ENCODE peak calls at places on chromosomes 16 and 17, in five cellular contexts. One of them, this sample, is unnamed. For H3K4me1, the result is how much of the 10 kb centered on the place peaks cover.

GRCh38 chr17:66508896-66509843 is 206.8 kb downstream of the PRKCA start:
- DNase-seq in naive thymus-derived CD4-positive, alpha-beta T cell: no peak
- DNase-seq in CD4-positive, CD25-positive, alpha-beta regulatory T cell: no peak
- DNase-seq in thyroid gland: peak
- DNase-seq in colonic mucosa: peak
- DNase-seq in this sample: peak

GRCh38 chr17:49381033-49381432 is 19.0 kb upstream of the ZNF652 start:
- DNase-seq in naive thymus-derived CD4-positive, alpha-beta T cell: no peak
- DNase-seq in colonic mucosa: no peak
- DNase-seq in CD4-positive, CD25-positive, alpha-beta regulatory T cell: no peak
- DNase-seq in thyroid gland: no peak
- DNase-seq in this sample: no peak

GRCh38 chr17:41413353-41413752 is 11.0 kb downstream of the KRT37 start:
- DNase-seq in naive thymus-derived CD4-positive, alpha-beta T cell: no peak
- DNase-seq in CD4-positive, CD25-positive, alpha-beta regulatory T cell: no peak
- DNase-seq in colonic mucosa: no peak
- DNase-seq in thyroid gland: peak
- DNase-seq in this sample: no peak

GRCh38 chr17:77497578-77497934 is 356.8 kb downstream of the SEC14L1 start:
- DNase-seq in naive thymus-derived CD4-positive, alpha-beta T cell: no peak
- DNase-seq in CD4-positive, CD25-positive, alpha-beta regulatory T cell: no peak
- DNase-seq in thyroid gland: no peak
- DNase-seq in colonic mucosa: no peak
- DNase-seq in this sample: no peak

GRCh38 chr17:2364132-2365116 is 27.1 kb downstream of the SGSM2 start:
- DNase-seq in CD4-positive, CD25-positive, alpha-beta regulatory T cell: no peak
- DNase-seq in thyroid gland: no peak
- DNase-seq in colonic mucosa: no peak
- DNase-seq in naive thymus-derived CD4-positive, alpha-beta T cell: no peak
- DNase-seq in this sample: no peak

GRCh38 chr17:3738562-3739295 is 15.0 kb downstream of the HASPIN start:
- DNase-seq in naive thymus-derived CD4-positive, alpha-beta T cell: peak
- DNase-seq in CD4-positive, CD25-positive, alpha-beta regulatory T cell: peak
- DNase-seq in colonic mucosa: peak
- DNase-seq in thyroid gland: peak
- DNase-seq in this sample: no peak

GRCh38 chr17:77465358-77466041 is 324.7 kb downstream of the SEC14L1 start:
- DNase-seq in colonic mucosa: peak
- DNase-seq in thyroid gland: peak
- DNase-seq in CD4-positive, CD25-positive, alpha-beta regulatory T cell: peak
- DNase-seq in naive thymus-derived CD4-positive, alpha-beta T cell: peak
- DNase-seq in this sample: peak

GRCh38 chr16:47258874-47259461 is 115.2 kb upstream of the NETO2 start:
- DNase-seq in naive thymus-derived CD4-positive, alpha-beta T cell: no peak
- DNase-seq in colonic mucosa: no peak
- DNase-seq in thyroid gland: no peak
- DNase-seq in CD4-positive, CD25-positive, alpha-beta regulatory T cell: peak
- DNase-seq in this sample: peak

GRCh38 chr17:41437769-41438168 is 3.0 kb downstream of the KRT38 start:
- DNase-seq in naive thymus-derived CD4-positive, alpha-beta T cell: no peak
- DNase-seq in CD4-positive, CD25-positive, alpha-beta regulatory T cell: no peak
- DNase-seq in thyroid gland: no peak
- DNase-seq in colonic mucosa: no peak
- DNase-seq in this sample: no peak

GRCh38 chr16:81633147-81633619 is 145.9 kb upstream of the PLCG2 start:
- DNase-seq in naive thymus-derived CD4-positive, alpha-beta T cell: no peak
- DNase-seq in colonic mucosa: no peak
- DNase-seq in thyroid gland: peak
- DNase-seq in CD4-positive, CD25-positive, alpha-beta regulatory T cell: no peak
- DNase-seq in this sample: no peak

GRCh38 chr16:8961811-8962390 is 1.8 kb downstream of the USP7 start:
- DNase-seq in colonic mucosa: no peak
- DNase-seq in naive thymus-derived CD4-positive, alpha-beta T cell: no peak
- DNase-seq in CD4-positive, CD25-positive, alpha-beta regulatory T cell: no peak
- DNase-seq in thyroid gland: peak
- DNase-seq in this sample: no peak

GRCh38 chr17:12865769-12866168 is 76.5 kb downstream of the ARHGAP44 start:
- DNase-seq in colonic mucosa: no peak
- DNase-seq in thyroid gland: no peak
- DNase-seq in naive thymus-derived CD4-positive, alpha-beta T cell: no peak
- DNase-seq in CD4-positive, CD25-positive, alpha-beta regulatory T cell: no peak
- DNase-seq in this sample: no peak

GRCh38 chr17:33481652-33482051 is 188.6 kb upstream of the ASIC2 start:
- DNase-seq in naive thymus-derived CD4-positive, alpha-beta T cell: no peak
- DNase-seq in colonic mucosa: no peak
- DNase-seq in CD4-positive, CD25-positive, alpha-beta regulatory T cell: no peak
- DNase-seq in thyroid gland: no peak
- DNase-seq in this sample: no peak

GRCh38 chr17:79220715-79221291 is 146.2 kb downstream of the ENGASE start:
- DNase-seq in colonic mucosa: no peak
- DNase-seq in naive thymus-derived CD4-positive, alpha-beta T cell: no peak
- DNase-seq in thyroid gland: no peak
- DNase-seq in CD4-positive, CD25-positive, alpha-beta regulatory T cell: no peak
- DNase-seq in this sample: no peak

GRCh38 chr17:6427284-6427781 is 7.6 kb downstream of the AIPL1 start:
- DNase-seq in naive thymus-derived CD4-positive, alpha-beta T cell: peak
- DNase-seq in thyroid gland: no peak
- DNase-seq in CD4-positive, CD25-positive, alpha-beta regulatory T cell: peak
- DNase-seq in colonic mucosa: no peak
- DNase-seq in this sample: peak

GRCh38 chr17:1829189-1829578 is 518 bp downstream of the SMYD4 start:
- DNase-seq in CD4-positive, CD25-positive, alpha-beta regulatory T cell: no peak
- DNase-seq in colonic mucosa: peak
- DNase-seq in thyroid gland: peak
- DNase-seq in naive thymus-derived CD4-positive, alpha-beta T cell: peak
- DNase-seq in this sample: peak

DNA sequence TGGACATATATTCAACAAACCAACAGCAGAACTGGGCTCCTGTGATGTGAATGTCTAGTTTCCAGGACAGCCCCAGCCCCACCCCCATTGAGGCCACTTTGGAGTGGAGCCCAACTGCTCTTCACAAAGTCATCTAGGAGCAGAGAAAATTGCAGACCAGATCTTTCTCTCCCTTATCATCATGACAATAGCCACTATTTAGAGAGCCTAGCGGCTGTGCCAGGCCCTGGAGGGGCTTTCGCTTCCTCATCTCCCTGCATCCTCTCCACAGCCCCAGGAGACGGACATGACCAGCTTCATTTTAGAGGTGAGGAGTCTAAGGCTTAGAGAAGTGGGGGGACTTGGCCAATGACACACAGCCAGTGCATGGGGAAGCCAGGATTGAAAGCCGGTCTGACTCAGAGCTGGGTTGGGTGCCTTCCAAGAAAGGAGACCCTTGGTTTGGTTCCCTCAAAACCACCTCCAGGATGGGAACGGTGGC is 1.4 kb downstream of the PRSS8 start:
- DNase-seq in thyroid gland: peak
- DNase-seq in CD4-positive, CD25-positive, alpha-beta regulatory T cell: no peak
- DNase-seq in colonic mucosa: peak
- DNase-seq in naive thymus-derived CD4-positive, alpha-beta T cell: no peak
- DNase-seq in this sample: no peak
- H3K4me1 ChIP-seq in thyroid gland: half or more
- H3K4me1 ChIP-seq in CD4-positive, CD25-positive, alpha-beta regulatory T cell: under half
- H3K4me1 ChIP-seq in colonic mucosa: under half
- H3K4me1 ChIP-seq in naive thymus-derived CD4-positive, alpha-beta T cell: under half
- H3K4me1 ChIP-seq in this sample: under half

DNA sequence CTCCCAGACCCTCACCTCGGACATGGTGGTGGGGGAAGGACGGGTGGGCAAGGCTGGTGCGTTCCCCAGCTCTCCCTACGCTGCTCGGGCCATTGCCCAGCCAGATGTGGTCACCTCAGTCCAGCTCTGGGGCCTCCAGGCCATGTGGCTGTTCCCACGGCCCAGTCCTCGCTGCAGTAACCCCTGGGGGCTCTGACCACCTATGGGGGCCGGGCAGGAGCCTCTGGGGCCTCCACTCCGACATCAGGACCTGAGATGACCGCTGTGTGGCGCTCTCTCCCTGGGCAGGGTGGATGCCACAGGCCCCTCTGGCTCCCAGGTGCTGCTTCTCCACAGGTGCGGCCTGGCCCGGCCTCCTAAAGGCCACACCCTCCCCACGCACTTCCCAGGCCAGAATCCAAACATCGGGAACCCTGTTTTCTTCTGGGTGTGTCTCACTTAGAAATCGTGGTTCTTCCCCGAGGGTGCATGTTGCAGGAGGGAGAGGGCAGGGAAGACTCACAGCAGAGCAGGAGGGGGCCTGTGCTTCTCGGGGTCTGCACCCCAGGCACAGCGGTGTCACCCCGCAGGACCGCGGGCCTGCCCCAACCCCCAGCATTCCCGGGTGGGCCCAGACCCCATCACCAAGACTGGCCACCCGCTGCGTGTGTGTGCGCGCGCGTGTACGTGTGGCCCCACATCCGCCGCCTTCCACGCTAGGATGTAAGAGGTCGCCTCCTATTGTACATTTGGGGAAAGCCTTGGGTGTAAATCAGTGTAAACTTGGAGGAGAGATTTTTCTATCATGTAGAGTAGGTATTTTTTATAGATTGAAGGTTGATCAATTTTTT is 5.9 kb upstream of the CAPN15 start:
- DNase-seq in naive thymus-derived CD4-positive, alpha-beta T cell: no peak
- DNase-seq in CD4-positive, CD25-positive, alpha-beta regulatory T cell: no peak
- DNase-seq in thyroid gland: no peak
- DNase-seq in colonic mucosa: peak
- DNase-seq in this sample: no peak
- H3K4me3 ChIP-seq in naive thymus-derived CD4-positive, alpha-beta T cell: no peak
- H3K4me3 ChIP-seq in CD4-positive, CD25-positive, alpha-beta regulatory T cell: no peak
- H3K4me3 ChIP-seq in thyroid gland: no peak
- H3K4me3 ChIP-seq in colonic mucosa: no peak
- H3K4me3 ChIP-seq in this sample: no peak

GRCh38 chr17:17567631-17568030 is 23.9 kb downstream of the PEMT start:
- DNase-seq in colonic mucosa: no peak
- DNase-seq in naive thymus-derived CD4-positive, alpha-beta T cell: no peak
- DNase-seq in CD4-positive, CD25-positive, alpha-beta regulatory T cell: no peak
- DNase-seq in thyroid gland: peak
- DNase-seq in this sample: no peak
- H3K4me1 ChIP-seq in colonic mucosa: under half
- H3K4me1 ChIP-seq in naive thymus-derived CD4-positive, alpha-beta T cell: under half
- H3K4me1 ChIP-seq in CD4-positive, CD25-positive, alpha-beta regulatory T cell: under half
- H3K4me1 ChIP-seq in thyroid gland: under half
- H3K4me1 ChIP-seq in this sample: under half

DNA sequence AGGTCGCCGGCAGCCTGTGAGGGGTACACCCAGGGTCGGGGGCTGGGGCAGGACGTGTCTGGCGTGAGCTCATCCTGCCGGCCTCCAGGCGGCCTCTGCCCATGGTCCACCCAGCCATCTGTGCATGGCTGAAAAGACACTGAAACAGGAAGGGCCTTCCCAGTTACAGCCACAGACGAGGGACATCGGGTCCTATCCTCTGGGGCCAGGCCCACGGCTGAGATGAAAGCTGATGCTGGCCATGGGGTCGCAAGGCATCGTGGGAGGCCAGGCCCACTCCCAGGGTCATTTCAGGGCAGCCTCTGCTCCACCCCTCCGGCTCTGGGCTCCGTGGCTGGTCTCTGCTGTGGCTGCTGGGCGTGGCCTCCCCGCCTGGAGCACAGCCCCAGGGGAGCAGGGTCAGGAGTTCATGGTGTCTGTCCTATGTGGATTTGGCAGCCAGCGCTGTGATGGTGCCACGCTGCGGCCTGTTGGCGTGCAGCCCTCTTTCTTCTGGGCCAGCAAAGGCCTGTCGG is 16.6 kb upstream of the ATP6V0C start:
- DNase-seq in naive thymus-derived CD4-positive, alpha-beta T cell: no peak
- DNase-seq in thyroid gland: peak
- DNase-seq in CD4-positive, CD25-positive, alpha-beta regulatory T cell: no peak
- DNase-seq in colonic mucosa: no peak
- DNase-seq in this sample: no peak
- H3K4me3 ChIP-seq in naive thymus-derived CD4-positive, alpha-beta T cell: no peak
- H3K4me3 ChIP-seq in thyroid gland: no peak
- H3K4me3 ChIP-seq in CD4-positive, CD25-positive, alpha-beta regulatory T cell: no peak
- H3K4me3 ChIP-seq in colonic mucosa: no peak
- H3K4me3 ChIP-seq in this sample: no peak

DNA sequence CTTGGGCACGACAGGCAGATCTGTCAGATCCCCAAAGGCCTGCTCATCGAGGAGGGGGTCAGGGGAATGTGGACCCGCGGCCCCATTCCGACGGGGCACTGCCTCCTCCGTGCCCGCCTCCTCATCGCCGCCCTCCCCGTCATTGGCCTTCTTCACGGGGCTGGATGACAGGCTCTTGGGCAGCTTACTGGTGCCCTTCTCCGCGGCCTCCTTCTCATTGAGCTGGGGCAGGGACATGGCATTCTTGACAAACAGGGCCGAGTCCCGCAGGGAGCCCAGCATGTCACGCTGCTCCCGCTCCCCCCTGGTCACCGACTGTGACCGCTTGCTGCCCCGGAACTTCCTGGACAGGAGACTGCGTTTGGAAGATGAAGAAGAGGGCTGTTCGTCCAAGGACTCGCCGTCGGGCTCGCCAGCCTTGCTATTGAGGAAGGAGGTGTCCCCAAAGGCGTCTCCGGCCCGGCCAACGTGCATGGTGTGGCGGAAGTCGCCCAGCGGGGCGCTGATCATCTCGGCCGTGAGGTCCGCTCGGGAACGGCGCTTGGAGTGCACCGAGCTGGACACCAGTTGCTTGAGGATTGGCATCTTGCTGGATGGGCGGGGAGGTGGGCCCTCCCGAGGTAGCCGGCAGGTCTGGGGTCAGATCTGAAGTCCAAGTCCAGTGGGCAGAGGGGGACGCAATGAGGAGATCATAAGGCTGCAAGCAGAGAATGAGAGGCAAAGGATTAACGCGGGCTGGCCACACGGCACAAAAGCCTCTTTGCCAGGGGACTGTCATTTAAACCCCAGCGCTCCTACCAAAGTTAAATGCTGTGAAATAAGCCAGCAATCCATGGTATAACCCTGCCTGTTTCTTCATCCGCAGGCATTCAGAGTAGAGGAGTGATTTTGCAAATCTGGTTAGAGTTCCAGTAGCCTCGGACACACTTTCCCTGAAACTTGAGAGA is 24.5 kb upstream of the CPSF4L start:
- DNase-seq in CD4-positive, CD25-positive, alpha-beta regulatory T cell: no peak
- DNase-seq in naive thymus-derived CD4-positive, alpha-beta T cell: no peak
- DNase-seq in colonic mucosa: no peak
- DNase-seq in thyroid gland: no peak
- DNase-seq in this sample: no peak
- H3K4me1 ChIP-seq in CD4-positive, CD25-positive, alpha-beta regulatory T cell: under half
- H3K4me1 ChIP-seq in naive thymus-derived CD4-positive, alpha-beta T cell: under half
- H3K4me1 ChIP-seq in colonic mucosa: under half
- H3K4me1 ChIP-seq in thyroid gland: under half
- H3K4me1 ChIP-seq in this sample: under half